ENCODE peak calls at places on chromosomes 1 and 21, in six cellular contexts. K is breast epithelium, H is right lobe of liver, Z is transverse colon, S is K562, U is HCT116. Y is an unnamed sample. For H3K4me1, the result is how much of the 10 kb centered on the place peaks cover.

GRCh38 chr21:44353200-44353970 is at the start of gene TRPM2:
- DNase-seq in K (no peak), S (no peak), U (no peak), Z (peak), H (peak), Y (no peak)

GRCh38 chr1:199684686-199685273 is 342.7 kb upstream of the NR5A2 start:
- DNase-seq in K (no peak), U (peak), S (peak), Z (peak), H (no peak), Y (no peak)

GRCh38 chr1:153776352-153776751 is 1.1 kb downstream of the SLC27A3 start:
- DNase-seq in K (no peak), S (no peak), Z (no peak), U (no peak), H (peak), Y (no peak)

GRCh38 chr1:205480349-205481278 is 23.9 kb upstream of the CDK18 start:
- DNase-seq in H (no peak), U (no peak), Z (no peak), K (no peak), S (no peak), Y (no peak)

GRCh38 chr1:192943108-192943507 is 116.1 kb downstream of the UCHL5 start:
- DNase-seq in Z (no peak), K (no peak), S (no peak), H (no peak), U (no peak), Y (no peak)

GRCh38 chr1:198669023-198669698 is 30.3 kb downstream of the PTPRC start:
- DNase-seq in U (peak), K (no peak), Z (no peak), H (no peak), S (peak), Y (no peak)

GRCh38 chr1:202565890-202566289 is 144.4 kb downstream of the SYT2 start:
- DNase-seq in Z (no peak), S (no peak), H (no peak), K (no peak), U (no peak), Y (no peak)

GRCh38 chr1:193212637-193213036 is 26.2 kb upstream of the B3GALT2 start:
- DNase-seq in K (no peak), S (no peak), H (no peak), U (no peak), Z (no peak), Y (no peak)

GRCh38 chr1:19435181-19435580 is 50.2 kb downstream of the CAPZB start:
- DNase-seq in U (no peak), K (no peak), Z (no peak), S (no peak), H (no peak), Y (no peak)

GRCh38 chr1:44239337-44239960 is 26.2 kb downstream of the DMAP1 start:
- DNase-seq in Z (peak), S (peak), K (no peak), U (no peak), H (no peak), Y (no peak)

DNA sequence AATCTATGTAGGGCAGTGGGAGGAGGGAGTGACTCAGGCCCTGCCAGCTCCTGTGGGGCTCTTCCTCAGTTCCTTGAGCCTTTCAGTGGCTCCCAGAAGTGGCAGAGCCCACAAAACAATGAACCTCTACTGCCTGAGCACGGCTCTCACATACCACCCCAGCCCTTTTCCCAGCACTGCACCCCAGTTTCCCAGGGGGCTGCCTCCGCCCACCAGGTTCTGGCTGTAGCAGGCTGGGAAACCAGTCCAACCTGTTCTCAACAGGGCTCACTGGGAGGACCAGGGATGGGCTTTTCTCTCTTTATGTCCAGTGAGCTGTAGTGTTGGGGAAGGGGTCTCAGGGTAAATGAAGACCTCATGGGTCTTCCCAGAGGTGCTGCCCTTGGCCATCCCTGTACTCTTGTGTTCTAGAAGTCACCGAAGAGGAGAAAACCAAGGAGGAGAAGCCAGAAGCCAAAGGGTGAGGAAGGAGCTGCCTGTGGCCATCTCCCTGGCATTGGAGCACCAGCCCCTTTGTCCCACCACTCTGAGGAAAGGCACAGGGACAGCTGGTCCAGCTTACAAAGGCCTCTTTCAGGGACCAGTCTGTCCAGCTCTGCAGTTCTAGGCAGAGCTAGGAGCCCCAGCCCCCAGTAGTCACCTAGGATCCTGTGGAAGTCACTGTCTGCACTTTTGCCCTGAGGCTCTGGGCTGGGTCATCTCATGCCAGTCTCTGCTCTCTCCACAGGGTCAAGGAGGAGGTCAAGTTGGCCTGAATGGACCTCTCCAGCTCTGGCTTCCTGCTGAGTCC is 3.5 kb downstream of the MARCKSL1 start:
- DNase-seq in S (no peak), Z (peak), U (no peak), K (no peak), H (no peak), Y (no peak)
- TF ChIP-seq POLR2A in S (peak), Z (no peak), U (no peak), K (no peak), H (no peak), Y (no peak)

DNA sequence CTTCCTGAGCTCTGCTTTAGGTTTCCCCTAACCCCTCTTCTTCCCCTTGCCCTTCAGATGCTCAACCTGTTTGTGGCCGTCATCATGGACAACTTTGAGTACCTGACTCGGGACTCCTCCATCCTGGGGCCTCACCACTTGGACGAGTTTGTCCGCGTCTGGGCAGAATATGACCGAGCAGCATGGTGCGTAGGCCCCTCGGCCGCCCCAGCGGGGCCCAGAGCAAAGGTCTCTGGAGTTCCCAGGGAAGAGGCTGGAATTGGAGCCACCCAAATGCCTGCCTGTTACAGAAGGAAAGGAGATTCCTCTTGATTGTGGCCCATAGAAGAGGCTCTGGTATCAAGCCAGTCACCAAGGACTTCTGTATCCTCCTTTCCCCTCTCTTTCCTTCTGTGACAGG is 285.5 kb downstream of the ZNF648 start:
- DNase-seq in U (no peak), S (no peak), K (no peak), Z (no peak), H (no peak), Y (no peak)
- H3K4me1 ChIP-seq in U (under half), S (under half), K (under half), Z (under half), H (under half), Y (under half)

GRCh38 chr1:108570128-108570527 is 10.2 kb downstream of the EEIG2 start:
- DNase-seq in H (no peak), K (no peak), S (no peak), Z (no peak), U (peak), Y (no peak)
- TF ChIP-seq CTCF in H (peak), K (no peak), S (peak), Z (peak), U (peak), Y (peak)

GRCh38 chr1:151286619-151287340 is 4.7 kb downstream of the ZNF687 start:
- DNase-seq in H (no peak), U (no peak), Z (no peak), S (no peak), K (no peak), Y (no peak)
- TF ChIP-seq POLR2A in H (no peak), U (no peak), Z (no peak), S (no peak), K (no peak), Y (no peak)

GRCh38 chr1:23592209-23592905 is 33.1 kb upstream of the ID3 start:
- DNase-seq in Z (no peak), H (no peak), S (no peak), U (no peak), K (no peak), Y (no peak)
- H3K4me1 ChIP-seq in Z (under half), H (under half), S (under half), U (under half), K (under half), Y (under half)

GRCh38 chr21:28339403-28339802 is 653.3 kb downstream of the LTN1 start:
- DNase-seq in S (no peak), H (no peak), Z (no peak), K (no peak), U (no peak), Y (no peak)

GRCh38 chr21:28336299-28336698 is 656.4 kb downstream of the LTN1 start:
- DNase-seq in K (no peak), U (no peak), S (no peak), Z (no peak), H (no peak), Y (no peak)

GRCh38 chr21:28338906-28339305 is 653.8 kb downstream of the LTN1 start:
- DNase-seq in U (no peak), K (no peak), H (no peak), S (no peak), Z (no peak), Y (no peak)

GRCh38 chr21:28334407-28334806 is 658.3 kb downstream of the LTN1 start:
- DNase-seq in U (no peak), H (no peak), S (no peak), Z (no peak), K (no peak), Y (no peak)

DNA sequence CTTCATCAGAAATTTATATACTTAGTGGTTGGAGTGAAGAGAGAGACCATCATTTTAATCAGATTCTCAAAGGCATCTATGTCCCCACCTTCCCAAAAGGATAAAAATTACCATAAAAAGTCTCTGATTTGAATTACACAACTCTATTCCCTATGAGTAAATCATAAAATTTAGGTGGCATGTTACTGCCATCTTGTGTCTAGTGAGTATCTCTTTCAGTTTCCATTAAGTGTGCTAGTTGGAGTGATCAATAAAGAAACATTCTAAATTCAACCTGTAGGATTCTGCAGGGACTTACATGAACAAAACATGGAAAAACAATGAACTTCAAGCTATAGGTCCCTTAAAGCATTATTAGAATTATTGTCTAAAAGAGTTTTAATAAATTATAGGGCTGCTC is 655.4 kb downstream of the LTN1 start:
- DNase-seq in Z (no peak), U (no peak), H (no peak), S (no peak), K (no peak), Y (no peak)
- TF ChIP-seq CTCF in Z (no peak), U (no peak), H (peak), S (no peak), K (no peak), Y (peak)

Y was measured in esophagus squamous epithelium.